ENCODE peak calls at places on chromosomes 13 and 19, in eight cellular contexts. One of them, this sample, is unnamed.

GRCh38 chr19:2477732-2478191 is 1.8 kb downstream of the GADD45B start:
- DNase-seq in body of pancreas: no peak
- DNase-seq in mesendoderm: no peak
- DNase-seq in upper lobe of right lung: no peak
- DNase-seq in thoracic aorta: no peak
- DNase-seq in pancreas: no peak
- DNase-seq in iPS DF 6.9: no peak
- DNase-seq in CD8-positive, alpha-beta memory T cell: peak; percentile 59
- DNase-seq in this sample: no peak

GRCh38 chr19:19997656-19998268 is 41.5 kb downstream of the ZNF682 start:
- DNase-seq in upper lobe of right lung: no peak
- DNase-seq in body of pancreas: peak; percentile 57
- DNase-seq in thoracic aorta: no peak
- DNase-seq in mesendoderm: peak; percentile 62
- DNase-seq in CD8-positive, alpha-beta memory T cell: peak; percentile 68
- DNase-seq in iPS DF 6.9: peak; percentile 54
- DNase-seq in pancreas: peak; percentile 81
- DNase-seq in this sample: peak; percentile 81

GRCh38 chr19:46885411-46885810 is 24.6 kb downstream of the ARHGAP35 start:
- DNase-seq in thoracic aorta: no peak
- DNase-seq in upper lobe of right lung: no peak
- DNase-seq in CD8-positive, alpha-beta memory T cell: no peak
- DNase-seq in body of pancreas: no peak
- DNase-seq in mesendoderm: no peak
- DNase-seq in pancreas: no peak
- DNase-seq in iPS DF 6.9: no peak
- DNase-seq in this sample: no peak

GRCh38 chr13:94157705-94158218 is 321.7 kb downstream of the DCT start:
- DNase-seq in body of pancreas: peak; percentile 10
- DNase-seq in iPS DF 6.9: no peak
- DNase-seq in pancreas: no peak
- DNase-seq in upper lobe of right lung: no peak
- DNase-seq in CD8-positive, alpha-beta memory T cell: no peak
- DNase-seq in thoracic aorta: no peak
- DNase-seq in mesendoderm: no peak
- DNase-seq in this sample: no peak

GRCh38 chr13:75785130-75785529 is 149.0 kb downstream of the LMO7 start:
- DNase-seq in CD8-positive, alpha-beta memory T cell: no peak
- DNase-seq in mesendoderm: no peak
- DNase-seq in body of pancreas: no peak
- DNase-seq in pancreas: no peak
- DNase-seq in thoracic aorta: no peak
- DNase-seq in upper lobe of right lung: no peak
- DNase-seq in iPS DF 6.9: no peak
- DNase-seq in this sample: no peak

GRCh38 chr13:110936519-110936918 is 21.6 kb upstream of the ANKRD10 start:
- DNase-seq in mesendoderm: no peak
- DNase-seq in body of pancreas: no peak
- DNase-seq in thoracic aorta: no peak
- DNase-seq in pancreas: no peak
- DNase-seq in CD8-positive, alpha-beta memory T cell: no peak
- DNase-seq in upper lobe of right lung: no peak
- DNase-seq in iPS DF 6.9: no peak
- DNase-seq in this sample: no peak

GRCh38 chr13:86729206-86729605 is 930.0 kb upstream of the SLITRK6 start:
- DNase-seq in CD8-positive, alpha-beta memory T cell: no peak
- DNase-seq in body of pancreas: no peak
- DNase-seq in iPS DF 6.9: no peak
- DNase-seq in thoracic aorta: no peak
- DNase-seq in pancreas: no peak
- DNase-seq in mesendoderm: no peak
- DNase-seq in upper lobe of right lung: no peak
- DNase-seq in this sample: no peak

GRCh38 chr19:47176627-47177090 is 46.0 kb downstream of the SAE1 start:
- DNase-seq in thoracic aorta: no peak
- DNase-seq in upper lobe of right lung: no peak
- DNase-seq in body of pancreas: no peak
- DNase-seq in pancreas: no peak
- DNase-seq in iPS DF 6.9: no peak
- DNase-seq in mesendoderm: no peak
- DNase-seq in CD8-positive, alpha-beta memory T cell: peak; percentile 54
- DNase-seq in this sample: no peak

GRCh38 chr19:28425431-28425931 is 787.5 kb downstream of the UQCRFS1 start:
- DNase-seq in mesendoderm: peak; percentile 48
- DNase-seq in iPS DF 6.9: no peak
- DNase-seq in thoracic aorta: no peak
- DNase-seq in upper lobe of right lung: no peak
- DNase-seq in pancreas: no peak
- DNase-seq in CD8-positive, alpha-beta memory T cell: no peak
- DNase-seq in body of pancreas: no peak
- DNase-seq in this sample: no peak

GRCh38 chr13:98853791-98854191 is 101.3 kb upstream of the SLC15A1 start:
- DNase-seq in upper lobe of right lung: no peak
- DNase-seq in pancreas: no peak
- DNase-seq in thoracic aorta: no peak
- DNase-seq in mesendoderm: no peak
- DNase-seq in body of pancreas: no peak
- DNase-seq in iPS DF 6.9: no peak
- DNase-seq in CD8-positive, alpha-beta memory T cell: no peak
- DNase-seq in this sample: no peak

GRCh38 chr19:1066748-1067340 is at the start of gene ARHGAP45:
- DNase-seq in pancreas: no peak
- DNase-seq in thoracic aorta: no peak
- DNase-seq in CD8-positive, alpha-beta memory T cell: peak; percentile 91
- DNase-seq in body of pancreas: no peak
- DNase-seq in iPS DF 6.9: no peak
- DNase-seq in mesendoderm: peak; percentile 53
- DNase-seq in upper lobe of right lung: peak; percentile 85
- DNase-seq in this sample: peak; percentile 68

GRCh38 chr13:114313061-114313860 is 1.0 kb upstream of the CHAMP1 start:
- DNase-seq in thoracic aorta: no peak
- DNase-seq in mesendoderm: peak; percentile 40
- DNase-seq in body of pancreas: no peak
- DNase-seq in iPS DF 6.9: no peak
- DNase-seq in CD8-positive, alpha-beta memory T cell: no peak
- DNase-seq in pancreas: no peak
- DNase-seq in upper lobe of right lung: no peak
- DNase-seq in this sample: no peak

GRCh38 chr13:79149210-79149609 is 256.8 kb downstream of the RBM26 start:
- DNase-seq in upper lobe of right lung: no peak
- DNase-seq in body of pancreas: no peak
- DNase-seq in thoracic aorta: no peak
- DNase-seq in pancreas: no peak
- DNase-seq in iPS DF 6.9: no peak
- DNase-seq in CD8-positive, alpha-beta memory T cell: no peak
- DNase-seq in mesendoderm: no peak
- DNase-seq in this sample: no peak

GRCh38 chr19:18718015-18718526 is 34.6 kb downstream of the CRTC1 start:
- DNase-seq in thoracic aorta: no peak
- DNase-seq in upper lobe of right lung: no peak
- DNase-seq in pancreas: no peak
- DNase-seq in iPS DF 6.9: no peak
- DNase-seq in mesendoderm: peak; percentile 84
- DNase-seq in body of pancreas: no peak
- DNase-seq in CD8-positive, alpha-beta memory T cell: no peak
- DNase-seq in this sample: no peak

GRCh38 chr19:18717601-18718000 is 34.1 kb downstream of the CRTC1 start:
- DNase-seq in body of pancreas: no peak
- DNase-seq in upper lobe of right lung: no peak
- DNase-seq in CD8-positive, alpha-beta memory T cell: no peak
- DNase-seq in mesendoderm: peak; percentile 17
- DNase-seq in pancreas: no peak
- DNase-seq in iPS DF 6.9: no peak
- DNase-seq in thoracic aorta: no peak
- DNase-seq in this sample: no peak

GRCh38 chr19:18715416-18715815 is 31.9 kb downstream of the CRTC1 start:
- DNase-seq in CD8-positive, alpha-beta memory T cell: no peak
- DNase-seq in upper lobe of right lung: no peak
- DNase-seq in body of pancreas: no peak
- DNase-seq in iPS DF 6.9: no peak
- DNase-seq in mesendoderm: no peak
- DNase-seq in thoracic aorta: no peak
- DNase-seq in pancreas: no peak
- DNase-seq in this sample: no peak

GRCh38 chr19:18718846-18719458 is 35.5 kb downstream of the CRTC1 start:
- DNase-seq in upper lobe of right lung: no peak
- DNase-seq in thoracic aorta: no peak
- DNase-seq in mesendoderm: no peak
- DNase-seq in body of pancreas: no peak
- DNase-seq in CD8-positive, alpha-beta memory T cell: no peak
- DNase-seq in pancreas: no peak
- DNase-seq in iPS DF 6.9: no peak
- DNase-seq in this sample: no peak

GRCh38 chr19:18716857-18717256 is 33.4 kb downstream of the CRTC1 start:
- DNase-seq in pancreas: no peak
- DNase-seq in thoracic aorta: no peak
- DNase-seq in mesendoderm: no peak
- DNase-seq in body of pancreas: no peak
- DNase-seq in upper lobe of right lung: no peak
- DNase-seq in CD8-positive, alpha-beta memory T cell: no peak
- DNase-seq in iPS DF 6.9: no peak
- DNase-seq in this sample: no peak
- H3K27ac ChIP-seq in pancreas: no peak overlapping the region
- H3K27ac ChIP-seq in thoracic aorta: no peak overlapping the region
- H3K27ac ChIP-seq in mesendoderm: no peak overlapping the region
- H3K27ac ChIP-seq in body of pancreas: no peak overlapping the region
- H3K27ac ChIP-seq in upper lobe of right lung: no peak overlapping the region
- H3K27ac ChIP-seq in CD8-positive, alpha-beta memory T cell: no peak overlapping the region
- H3K27ac ChIP-seq in iPS DF 6.9: no peak overlapping the region
- H3K27ac ChIP-seq in this sample: no peak overlapping the region

DNA sequence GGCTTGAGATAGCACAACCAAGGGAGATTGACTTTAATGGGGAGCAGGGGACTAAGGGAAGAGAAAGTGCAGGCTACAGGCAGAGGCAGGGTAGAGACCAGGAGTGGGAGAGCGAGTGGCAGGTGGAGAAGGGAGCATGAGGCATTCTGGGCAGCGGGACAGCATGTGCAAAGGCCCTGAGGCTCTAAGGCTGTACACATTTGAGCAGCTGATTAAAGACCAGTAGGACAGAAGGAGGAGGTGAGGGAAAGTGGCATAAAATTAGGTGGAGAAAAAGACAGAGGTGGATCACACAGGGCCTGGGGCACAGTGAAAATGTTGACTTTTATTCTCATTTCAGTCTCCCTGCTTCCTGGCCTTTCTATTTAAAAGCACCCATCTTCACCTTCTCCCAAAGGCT is 74.4 kb downstream of the ALOX5AP start:
- DNase-seq in mesendoderm: no peak
- DNase-seq in pancreas: no peak
- DNase-seq in iPS DF 6.9: no peak
- DNase-seq in thoracic aorta: no peak
- DNase-seq in CD8-positive, alpha-beta memory T cell: no peak
- DNase-seq in body of pancreas: no peak
- DNase-seq in upper lobe of right lung: no peak
- DNase-seq in this sample: no peak
- H3K27ac ChIP-seq in mesendoderm: no peak overlapping the region
- H3K27ac ChIP-seq in pancreas: peak overlapping the region; percentile 28
- H3K27ac ChIP-seq in iPS DF 6.9: no peak overlapping the region
- H3K27ac ChIP-seq in thoracic aorta: no peak overlapping the region
- H3K27ac ChIP-seq in CD8-positive, alpha-beta memory T cell: no peak overlapping the region
- H3K27ac ChIP-seq in body of pancreas: no peak overlapping the region
- H3K27ac ChIP-seq in upper lobe of right lung: no peak overlapping the region
- H3K27ac ChIP-seq in this sample: no peak overlapping the region

GRCh38 chr13:47184311-47184710 is 287.5 kb upstream of the HTR2A start:
- DNase-seq in mesendoderm: no peak
- DNase-seq in upper lobe of right lung: no peak
- DNase-seq in thoracic aorta: no peak
- DNase-seq in pancreas: no peak
- DNase-seq in body of pancreas: no peak
- DNase-seq in CD8-positive, alpha-beta memory T cell: no peak
- DNase-seq in iPS DF 6.9: no peak
- DNase-seq in this sample: no peak

GRCh38 chr13:47190696-47191095 is 293.8 kb upstream of the HTR2A start:
- DNase-seq in pancreas: no peak
- DNase-seq in CD8-positive, alpha-beta memory T cell: no peak
- DNase-seq in body of pancreas: no peak
- DNase-seq in thoracic aorta: no peak
- DNase-seq in upper lobe of right lung: no peak
- DNase-seq in iPS DF 6.9: no peak
- DNase-seq in mesendoderm: no peak
- DNase-seq in this sample: no peak

GRCh38 chr13:47188802-47189201 is 291.9 kb upstream of the HTR2A start:
- DNase-seq in upper lobe of right lung: no peak
- DNase-seq in CD8-positive, alpha-beta memory T cell: no peak
- DNase-seq in iPS DF 6.9: no peak
- DNase-seq in pancreas: no peak
- DNase-seq in body of pancreas: no peak
- DNase-seq in mesendoderm: peak; percentile 48
- DNase-seq in thoracic aorta: no peak
- DNase-seq in this sample: no peak
- H3K27ac ChIP-seq in upper lobe of right lung: no peak overlapping the region
- H3K27ac ChIP-seq in CD8-positive, alpha-beta memory T cell: no peak overlapping the region
- H3K27ac ChIP-seq in iPS DF 6.9: no peak overlapping the region
- H3K27ac ChIP-seq in pancreas: no peak overlapping the region
- H3K27ac ChIP-seq in body of pancreas: no peak overlapping the region
- H3K27ac ChIP-seq in mesendoderm: no peak overlapping the region
- H3K27ac ChIP-seq in thoracic aorta: no peak overlapping the region
- H3K27ac ChIP-seq in this sample: no peak overlapping the region

GRCh38 chr13:44112700-44113329 is 233.1 kb downstream of the LACC1 start:
- DNase-seq in thoracic aorta: no peak
- DNase-seq in upper lobe of right lung: no peak
- DNase-seq in mesendoderm: peak; percentile 57
- DNase-seq in body of pancreas: no peak
- DNase-seq in CD8-positive, alpha-beta memory T cell: no peak
- DNase-seq in iPS DF 6.9: no peak
- DNase-seq in pancreas: no peak
- DNase-seq in this sample: no peak

GRCh38 chr13:44111701-44112100 is 232.0 kb downstream of the LACC1 start:
- DNase-seq in upper lobe of right lung: no peak
- DNase-seq in iPS DF 6.9: no peak
- DNase-seq in mesendoderm: no peak
- DNase-seq in thoracic aorta: no peak
- DNase-seq in CD8-positive, alpha-beta memory T cell: no peak
- DNase-seq in body of pancreas: peak; percentile 37
- DNase-seq in pancreas: no peak
- DNase-seq in this sample: no peak

GRCh38 chr13:44116562-44117315 is 237.0 kb downstream of the LACC1 start:
- DNase-seq in mesendoderm: peak; percentile 80
- DNase-seq in thoracic aorta: no peak
- DNase-seq in pancreas: no peak
- DNase-seq in body of pancreas: no peak
- DNase-seq in CD8-positive, alpha-beta memory T cell: no peak
- DNase-seq in iPS DF 6.9: no peak
- DNase-seq in upper lobe of right lung: no peak
- DNase-seq in this sample: peak; percentile 56

GRCh38 chr13:44120814-44121505 is 241.3 kb downstream of the LACC1 start:
- DNase-seq in body of pancreas: no peak
- DNase-seq in iPS DF 6.9: no peak
- DNase-seq in CD8-positive, alpha-beta memory T cell: no peak
- DNase-seq in upper lobe of right lung: no peak
- DNase-seq in pancreas: no peak
- DNase-seq in mesendoderm: no peak
- DNase-seq in thoracic aorta: no peak
- DNase-seq in this sample: no peak

DNA sequence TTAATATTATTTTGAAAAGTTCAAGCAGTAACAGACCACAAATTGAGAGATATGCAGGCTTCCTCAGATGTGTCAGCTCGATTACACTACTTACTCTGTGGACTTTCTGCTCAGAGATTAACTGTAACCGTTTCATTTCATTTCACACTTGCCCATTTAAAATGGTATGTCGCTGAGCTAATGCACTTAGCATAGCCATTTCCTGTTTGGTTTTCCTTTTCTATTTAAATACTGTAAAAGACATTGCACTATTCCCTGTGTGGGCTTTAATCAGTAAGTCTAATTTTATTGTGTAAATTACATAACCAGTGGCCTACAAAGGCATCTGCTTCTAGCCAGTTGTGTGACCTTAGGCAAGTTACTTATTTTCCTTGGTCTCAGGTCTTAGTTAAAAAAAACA is 237.6 kb downstream of the LACC1 start:
- DNase-seq in thoracic aorta: no peak
- DNase-seq in upper lobe of right lung: no peak
- DNase-seq in iPS DF 6.9: no peak
- DNase-seq in CD8-positive, alpha-beta memory T cell: no peak
- DNase-seq in body of pancreas: no peak
- DNase-seq in pancreas: no peak
- DNase-seq in mesendoderm: peak; percentile 57
- DNase-seq in this sample: peak; percentile 8
- H3K27ac ChIP-seq in thoracic aorta: peak overlapping the region; percentile 65
- H3K27ac ChIP-seq in upper lobe of right lung: peak overlapping the region; percentile 31
- H3K27ac ChIP-seq in iPS DF 6.9: no peak overlapping the region
- H3K27ac ChIP-seq in CD8-positive, alpha-beta memory T cell: no peak overlapping the region
- H3K27ac ChIP-seq in body of pancreas: no peak overlapping the region
- H3K27ac ChIP-seq in pancreas: no peak overlapping the region
- H3K27ac ChIP-seq in mesendoderm: no peak overlapping the region
- H3K27ac ChIP-seq in this sample: no peak overlapping the region